ENCODE peak calls at places on chromosomes 3 and 15, in nine cellular contexts. W is transverse colon, L is sigmoid colon, T is upper lobe of left lung, X is GM12878, M is suprapubic skin, Q is HepG2, Z is H1, B is K562. O is an unnamed sample.

GRCh38 chr3:58779934-58780333 is 113.4 kb upstream of the FAM3D start:
- DNase-seq in L (no peak), X (no peak), W (no peak), Z (no peak), T (no peak), Q (no peak), M (no peak), B (no peak), O (no peak)

GRCh38 chr3:161314836-161315391 is 56.4 kb downstream of the SPTSSB start:
- DNase-seq in Q (no peak), T (no peak), B (no peak), Z (no peak), L (no peak), M (no peak), W (no peak), X (no peak), O (no peak)

GRCh38 chr3:16739416-16740091 is 134.3 kb upstream of the DAZL start:
- DNase-seq in B (no peak), L (no peak), X (no peak), M (no peak), W (no peak), Q (no peak), Z (no peak), T (no peak), O (no peak)

GRCh38 chr3:129015388-129016105 is 14.4 kb downstream of the EFCC1 start:
- DNase-seq in B (peak; percentile 69), X (no peak), W (peak; percentile 39), L (no peak), Q (no peak), T (peak; percentile 69), Z (no peak), M (no peak), O (no peak)

GRCh38 chr3:23835807-23836206 is 30.1 kb downstream of the UBE2E1 start:
- DNase-seq in B (no peak), L (no peak), X (no peak), M (no peak), Q (no peak), T (no peak), Z (no peak), W (no peak), O (no peak)

GRCh38 chr15:91992940-91993339 is 139.4 kb downstream of the SLCO3A1 start:
- DNase-seq in L (no peak), B (no peak), W (no peak), X (no peak), M (no peak), Q (no peak), Z (no peak), T (no peak), O (no peak)

GRCh38 chr15:25890532-25890931 is 27.4 kb upstream of the ATP10A start:
- DNase-seq in M (no peak), W (peak; percentile 27), L (peak; percentile 85), T (no peak), Z (no peak), Q (no peak), X (no peak), B (no peak), O (no peak)

GRCh38 chr3:61847784-61848462 is 286.6 kb downstream of the PTPRG start:
- DNase-seq in X (no peak), W (peak; percentile 71), L (peak; percentile 77), Q (peak; percentile 17), T (peak; percentile 83), B (no peak), M (no peak), Z (no peak), O (peak; percentile 27)

GRCh38 chr3:52147804-52148203 is 6.4 kb downstream of the POC1A start:
- DNase-seq in W (no peak), X (no peak), Z (no peak), B (no peak), Q (no peak), T (no peak), L (no peak), M (no peak), O (no peak)

GRCh38 chr3:14285526-14285925 is 106.9 kb downstream of the LSM3 start:
- DNase-seq in Z (no peak), B (peak; percentile 52), Q (no peak), X (no peak), T (no peak), M (no peak), W (no peak), L (no peak), O (no peak)

GRCh38 chr3:143536817-143537535 is 311.3 kb downstream of the SLC9A9 start:
- DNase-seq in M (no peak), Q (no peak), Z (no peak), B (no peak), W (no peak), L (no peak), T (no peak), X (no peak), O (no peak)

GRCh38 chr3:193853511-193854219 is 260.7 kb downstream of the OPA1 start:
- DNase-seq in L (no peak), Z (no peak), M (no peak), B (peak; percentile 95), X (no peak), Q (no peak), W (peak; percentile 28), T (no peak), O (no peak)

GRCh38 chr3:106305882-106306445 is 437.2 kb upstream of the CBLB start:
- DNase-seq in L (no peak), B (no peak), M (no peak), T (no peak), Z (no peak), X (no peak), W (no peak), Q (no peak), O (no peak)

GRCh38 chr3:151935451-151935850 is 62.0 kb downstream of the SUCNR1 start:
- DNase-seq in Q (no peak), B (no peak), Z (no peak), L (no peak), T (no peak), W (no peak), M (no peak), X (no peak), O (no peak)

GRCh38 chr3:96213393-96213792 is 601.0 kb upstream of the EPHA6 start:
- DNase-seq in Q (no peak), X (no peak), L (no peak), Z (no peak), T (no peak), W (no peak), M (no peak), B (no peak), O (no peak)

DNA sequence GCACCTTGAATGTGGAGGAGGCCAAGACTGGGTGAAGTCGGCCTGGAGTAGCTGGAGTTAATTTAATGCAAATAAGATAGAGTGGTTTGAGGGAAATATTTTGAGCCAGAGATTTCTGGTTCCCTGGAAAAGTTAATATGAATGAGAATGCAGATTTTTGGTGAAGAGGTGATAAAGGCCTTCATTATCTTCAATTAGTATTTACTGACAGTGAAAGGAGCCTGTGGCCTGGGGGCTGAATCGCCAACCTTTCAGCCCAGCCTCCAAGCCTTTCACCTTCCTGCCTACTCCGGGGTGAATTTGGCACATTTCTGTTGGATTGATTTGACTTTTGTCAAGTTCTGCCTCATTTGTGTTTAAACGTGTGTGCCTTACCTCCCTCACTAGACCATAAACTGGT is 147.8 kb downstream of the SOX2 start:
- DNase-seq in L (no peak), Z (no peak), X (no peak), W (no peak), B (no peak), M (no peak), Q (no peak), T (no peak), O (no peak)
- TF ChIP-seq POLR2AphosphoS5 in L (no peak), Z (no peak), X (no peak), W (no peak), B (no peak), M (no peak), Q (no peak), T (no peak), O (no peak)

DNA sequence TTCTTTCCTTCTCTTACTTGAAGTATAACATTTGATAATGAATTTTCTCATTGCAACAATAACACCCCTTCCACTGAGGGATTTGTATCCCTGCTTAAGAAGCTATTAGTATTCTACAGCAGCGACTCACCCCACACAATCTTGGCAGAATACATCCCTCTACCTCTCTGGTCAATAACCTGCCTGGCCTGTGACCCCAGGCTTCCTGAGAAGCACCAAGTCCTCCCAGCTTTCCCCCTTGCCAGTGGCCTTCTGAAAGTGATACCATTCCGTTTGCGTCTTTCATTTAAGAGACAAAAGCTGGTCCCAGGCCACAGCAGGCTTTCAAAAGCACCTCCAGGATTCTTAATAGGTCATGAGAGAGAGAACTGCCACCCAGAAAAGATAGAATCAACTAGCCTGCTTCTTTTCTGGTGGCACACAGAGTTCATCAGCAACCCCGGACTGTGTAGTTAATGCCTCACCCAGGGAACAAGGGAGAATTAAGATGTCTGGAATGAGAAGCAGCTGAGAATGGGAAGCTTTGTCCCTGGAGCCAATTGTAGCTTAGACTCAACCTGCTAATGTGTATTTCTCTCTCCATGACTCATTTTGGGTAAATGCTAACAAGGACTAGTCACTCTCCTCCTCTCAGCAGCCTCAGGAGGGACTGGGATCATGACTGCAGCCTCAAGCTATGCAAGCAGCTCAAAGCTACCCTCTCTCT is 101.0 kb upstream of the CPNE4 start:
- DNase-seq in M (no peak), X (no peak), T (no peak), L (no peak), B (no peak), Z (no peak), W (no peak), Q (peak; percentile 6), O (no peak)
- TF ChIP-seq POLR2A in M (no peak), X (no peak), T (no peak), L (no peak), B (no peak), Z (no peak), W (no peak), Q (no peak), O (no peak)

GRCh38 chr3:11517601-11518000 is 126.1 kb downstream of the VGLL4 start:
- DNase-seq in T (no peak), M (no peak), B (no peak), W (no peak), Z (no peak), L (no peak), Q (no peak), X (no peak), O (no peak)

GRCh38 chr3:11513817-11514135 is 129.9 kb downstream of the VGLL4 start:
- DNase-seq in T (no peak), Z (no peak), B (no peak), X (no peak), L (no peak), M (no peak), Q (no peak), W (no peak), O (no peak)

GRCh38 chr3:11509175-11510000 is 134.3 kb downstream of the VGLL4 start:
- DNase-seq in T (peak; percentile 63), L (peak; percentile 93), M (peak; percentile 84), B (peak; percentile 79), Q (peak; percentile 31), X (no peak), Z (peak; percentile 48), W (peak; percentile 63), O (peak; percentile 77)

GRCh38 chr3:11510001-11510760 is 133.5 kb downstream of the VGLL4 start:
- DNase-seq in B (peak; percentile 28), Z (peak; percentile 43), T (no peak), W (no peak), L (no peak), Q (no peak), X (no peak), M (no peak), O (no peak)

GRCh38 chr3:11514191-11514770 is 129.4 kb downstream of the VGLL4 start:
- DNase-seq in M (no peak), B (no peak), X (no peak), Q (peak; percentile 54), W (no peak), T (peak; percentile 42), Z (no peak), L (peak; percentile 62), O (peak; percentile 48)
- TF ChIP-seq EP300 in M (no peak), B (no peak), X (no peak), Q (no peak), W (no peak), T (peak; percentile 46), Z (no peak), L (no peak), O (no peak)

GRCh38 chr3:27844052-27844675 is 122.0 kb upstream of the EOMES start:
- DNase-seq in W (no peak), Z (no peak), L (no peak), B (no peak), Q (no peak), T (no peak), X (no peak), M (no peak), O (no peak)
- TF ChIP-seq POLR2AphosphoS5 in W (no peak), Z (no peak), L (no peak), B (no peak), Q (no peak), T (no peak), X (no peak), M (no peak), O (no peak)